ENCODE peak calls at places on chromosomes 2 and 18, in nine cellular contexts. One of them, this sample, is unnamed.

GRCh38 chr2:29462293-29462692 is 347.1 kb downstream of the CLIP4 start:
- DNase-seq in IMR-90: peak; percentile 68
- DNase-seq in SJSA1: peak; percentile 19
- DNase-seq in transverse colon: no peak
- DNase-seq in tibial nerve: no peak
- DNase-seq in left ventricle myocardium inferior: no peak
- DNase-seq in sigmoid colon: no peak
- DNase-seq in heart left ventricle: no peak
- DNase-seq in CD8-positive, alpha-beta memory T cell: no peak
- DNase-seq in this sample: no peak

GRCh38 chr2:108958002-108958401 is 31.0 kb downstream of the EDAR start:
- DNase-seq in IMR-90: no peak
- DNase-seq in SJSA1: no peak
- DNase-seq in transverse colon: peak; percentile 60
- DNase-seq in tibial nerve: no peak
- DNase-seq in left ventricle myocardium inferior: no peak
- DNase-seq in sigmoid colon: no peak
- DNase-seq in heart left ventricle: no peak
- DNase-seq in CD8-positive, alpha-beta memory T cell: no peak
- DNase-seq in this sample: no peak

GRCh38 chr2:211449819-211450218 is 893.4 kb downstream of the CPS1 start:
- DNase-seq in IMR-90: no peak
- DNase-seq in SJSA1: no peak
- DNase-seq in transverse colon: no peak
- DNase-seq in tibial nerve: no peak
- DNase-seq in left ventricle myocardium inferior: no peak
- DNase-seq in sigmoid colon: no peak
- DNase-seq in heart left ventricle: no peak
- DNase-seq in CD8-positive, alpha-beta memory T cell: no peak
- DNase-seq in this sample: no peak

GRCh38 chr2:182291296-182291695 is 135.5 kb downstream of the PDE1A start:
- DNase-seq in IMR-90: peak; percentile 62
- DNase-seq in SJSA1: no peak
- DNase-seq in transverse colon: no peak
- DNase-seq in tibial nerve: no peak
- DNase-seq in left ventricle myocardium inferior: no peak
- DNase-seq in sigmoid colon: no peak
- DNase-seq in heart left ventricle: no peak
- DNase-seq in CD8-positive, alpha-beta memory T cell: no peak
- DNase-seq in this sample: no peak

GRCh38 chr18:9951022-9951859 is 37.4 kb downstream of the VAPA start:
- DNase-seq in IMR-90: peak; percentile 79
- DNase-seq in SJSA1: peak; percentile 50
- DNase-seq in transverse colon: peak; percentile 26
- DNase-seq in tibial nerve: peak; percentile 27
- DNase-seq in left ventricle myocardium inferior: no peak
- DNase-seq in sigmoid colon: no peak
- DNase-seq in heart left ventricle: no peak
- DNase-seq in CD8-positive, alpha-beta memory T cell: no peak
- DNase-seq in this sample: peak; percentile 42

GRCh38 chr2:58156780-58157179 is 84.3 kb downstream of the FANCL start:
- DNase-seq in IMR-90: peak; percentile 53
- DNase-seq in SJSA1: no peak
- DNase-seq in transverse colon: no peak
- DNase-seq in tibial nerve: no peak
- DNase-seq in left ventricle myocardium inferior: no peak
- DNase-seq in sigmoid colon: no peak
- DNase-seq in heart left ventricle: no peak
- DNase-seq in CD8-positive, alpha-beta memory T cell: no peak
- DNase-seq in this sample: no peak

GRCh38 chr2:72980535-72981217 is 63.4 kb downstream of the EMX1 start:
- DNase-seq in IMR-90: peak; percentile 58
- DNase-seq in SJSA1: no peak
- DNase-seq in transverse colon: no peak
- DNase-seq in tibial nerve: no peak
- DNase-seq in left ventricle myocardium inferior: no peak
- DNase-seq in sigmoid colon: no peak
- DNase-seq in heart left ventricle: no peak
- DNase-seq in CD8-positive, alpha-beta memory T cell: no peak
- DNase-seq in this sample: no peak

GRCh38 chr2:152405206-152406118 is 70.5 kb downstream of the FMNL2 start:
- DNase-seq in IMR-90: peak; percentile 42
- DNase-seq in SJSA1: peak; percentile 67
- DNase-seq in transverse colon: no peak
- DNase-seq in tibial nerve: no peak
- DNase-seq in left ventricle myocardium inferior: no peak
- DNase-seq in sigmoid colon: no peak
- DNase-seq in heart left ventricle: no peak
- DNase-seq in CD8-positive, alpha-beta memory T cell: no peak
- DNase-seq in this sample: no peak

GRCh38 chr2:79702934-79703333 is 190.1 kb downstream of the CTNNA2 start:
- DNase-seq in IMR-90: no peak
- DNase-seq in SJSA1: no peak
- DNase-seq in transverse colon: no peak
- DNase-seq in tibial nerve: no peak
- DNase-seq in left ventricle myocardium inferior: no peak
- DNase-seq in sigmoid colon: no peak
- DNase-seq in heart left ventricle: no peak
- DNase-seq in CD8-positive, alpha-beta memory T cell: no peak
- DNase-seq in this sample: no peak

GRCh38 chr2:67994716-67995115 is 68.1 kb downstream of the C1D start:
- DNase-seq in IMR-90: no peak
- DNase-seq in SJSA1: no peak
- DNase-seq in transverse colon: no peak
- DNase-seq in tibial nerve: no peak
- DNase-seq in left ventricle myocardium inferior: no peak
- DNase-seq in sigmoid colon: no peak
- DNase-seq in heart left ventricle: no peak
- DNase-seq in CD8-positive, alpha-beta memory T cell: no peak
- DNase-seq in this sample: no peak
- H3K4me3 ChIP-seq in IMR-90: no peak overlapping the region
- H3K4me3 ChIP-seq in SJSA1: no peak overlapping the region
- H3K4me3 ChIP-seq in transverse colon: no peak overlapping the region
- H3K4me3 ChIP-seq in tibial nerve: no peak overlapping the region
- H3K4me3 ChIP-seq in left ventricle myocardium inferior: no peak overlapping the region
- H3K4me3 ChIP-seq in sigmoid colon: no peak overlapping the region
- H3K4me3 ChIP-seq in heart left ventricle: no peak overlapping the region
- H3K4me3 ChIP-seq in CD8-positive, alpha-beta memory T cell: no peak overlapping the region
- H3K4me3 ChIP-seq in this sample: no peak overlapping the region

GRCh38 chr2:10229462-10230099 is 73.1 kb upstream of the HPCAL1 start:
- DNase-seq in IMR-90: no peak
- DNase-seq in SJSA1: no peak
- DNase-seq in transverse colon: no peak
- DNase-seq in tibial nerve: no peak
- DNase-seq in left ventricle myocardium inferior: no peak
- DNase-seq in sigmoid colon: no peak
- DNase-seq in heart left ventricle: no peak
- DNase-seq in CD8-positive, alpha-beta memory T cell: no peak
- DNase-seq in this sample: no peak
- H3K4me1 ChIP-seq in IMR-90: no peaks in the 10 kb centered on the region
- H3K4me1 ChIP-seq in SJSA1: no peaks in the 10 kb centered on the region
- H3K4me1 ChIP-seq in transverse colon: peaks cover 32% of the 10 kb centered on the region
- H3K4me1 ChIP-seq in tibial nerve: no peaks in the 10 kb centered on the region
- H3K4me1 ChIP-seq in left ventricle myocardium inferior: peaks cover 25% of the 10 kb centered on the region
- H3K4me1 ChIP-seq in sigmoid colon: no peaks in the 10 kb centered on the region
- H3K4me1 ChIP-seq in heart left ventricle: peaks cover 4% of the 10 kb centered on the region
- H3K4me1 ChIP-seq in CD8-positive, alpha-beta memory T cell: no peaks in the 10 kb centered on the region
- H3K4me1 ChIP-seq in this sample: no peaks in the 10 kb centered on the region

DNA sequence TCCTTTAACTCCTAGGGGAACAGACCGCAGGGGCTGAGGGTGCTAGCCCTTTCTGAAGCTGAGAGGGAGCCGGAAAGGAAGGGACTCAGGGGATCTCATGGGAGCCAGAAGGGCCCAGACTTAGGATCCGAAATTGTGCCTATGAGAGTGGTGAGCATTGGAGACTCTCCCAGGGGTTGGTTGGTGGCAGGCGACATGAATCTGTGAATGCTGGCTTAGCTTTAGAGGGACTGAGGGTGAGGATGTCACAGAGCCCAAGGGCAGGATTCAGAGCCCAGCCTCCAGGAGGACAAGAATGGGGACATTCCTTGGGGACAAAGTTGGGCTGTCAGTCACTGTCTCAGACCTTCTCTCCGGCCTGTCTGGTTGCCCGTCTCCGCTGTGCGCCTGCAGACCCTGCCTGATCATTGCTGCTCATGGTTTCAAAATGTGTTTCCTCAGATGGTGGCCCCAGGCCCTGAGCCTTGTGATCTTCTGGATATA is 17.5 kb downstream of the GNLY start:
- DNase-seq in IMR-90: no peak
- DNase-seq in SJSA1: no peak
- DNase-seq in transverse colon: no peak
- DNase-seq in tibial nerve: no peak
- DNase-seq in left ventricle myocardium inferior: no peak
- DNase-seq in sigmoid colon: no peak
- DNase-seq in heart left ventricle: peak; percentile 16
- DNase-seq in CD8-positive, alpha-beta memory T cell: no peak
- DNase-seq in this sample: no peak
- H3K4me3 ChIP-seq in IMR-90: no peak overlapping the region
- H3K4me3 ChIP-seq in SJSA1: no peak overlapping the region
- H3K4me3 ChIP-seq in transverse colon: no peak overlapping the region
- H3K4me3 ChIP-seq in tibial nerve: no peak overlapping the region
- H3K4me3 ChIP-seq in left ventricle myocardium inferior: peak overlapping the region; percentile 45
- H3K4me3 ChIP-seq in sigmoid colon: no peak overlapping the region
- H3K4me3 ChIP-seq in heart left ventricle: no peak overlapping the region
- H3K4me3 ChIP-seq in CD8-positive, alpha-beta memory T cell: no peak overlapping the region
- H3K4me3 ChIP-seq in this sample: no peak overlapping the region

GRCh38 chr2:19139386-19139785 is 219.0 kb downstream of the OSR1 start:
- DNase-seq in IMR-90: no peak
- DNase-seq in SJSA1: no peak
- DNase-seq in transverse colon: no peak
- DNase-seq in tibial nerve: no peak
- DNase-seq in left ventricle myocardium inferior: no peak
- DNase-seq in sigmoid colon: no peak
- DNase-seq in heart left ventricle: no peak
- DNase-seq in CD8-positive, alpha-beta memory T cell: no peak
- DNase-seq in this sample: no peak

GRCh38 chr2:19140463-19141208 is 217.8 kb downstream of the OSR1 start:
- DNase-seq in IMR-90: peak; percentile 95
- DNase-seq in SJSA1: peak; percentile 96
- DNase-seq in transverse colon: no peak
- DNase-seq in tibial nerve: no peak
- DNase-seq in left ventricle myocardium inferior: no peak
- DNase-seq in sigmoid colon: no peak
- DNase-seq in heart left ventricle: no peak
- DNase-seq in CD8-positive, alpha-beta memory T cell: no peak
- DNase-seq in this sample: no peak

GRCh38 chr2:19141234-19142004 is 217.0 kb downstream of the OSR1 start:
- DNase-seq in IMR-90: peak; percentile 37
- DNase-seq in SJSA1: peak; percentile 64
- DNase-seq in transverse colon: no peak
- DNase-seq in tibial nerve: no peak
- DNase-seq in left ventricle myocardium inferior: no peak
- DNase-seq in sigmoid colon: no peak
- DNase-seq in heart left ventricle: no peak
- DNase-seq in CD8-positive, alpha-beta memory T cell: no peak
- DNase-seq in this sample: no peak

GRCh38 chr2:19138264-19138825 is 220.1 kb downstream of the OSR1 start:
- DNase-seq in IMR-90: no peak
- DNase-seq in SJSA1: no peak
- DNase-seq in transverse colon: no peak
- DNase-seq in tibial nerve: no peak
- DNase-seq in left ventricle myocardium inferior: no peak
- DNase-seq in sigmoid colon: no peak
- DNase-seq in heart left ventricle: no peak
- DNase-seq in CD8-positive, alpha-beta memory T cell: no peak
- DNase-seq in this sample: no peak

DNA sequence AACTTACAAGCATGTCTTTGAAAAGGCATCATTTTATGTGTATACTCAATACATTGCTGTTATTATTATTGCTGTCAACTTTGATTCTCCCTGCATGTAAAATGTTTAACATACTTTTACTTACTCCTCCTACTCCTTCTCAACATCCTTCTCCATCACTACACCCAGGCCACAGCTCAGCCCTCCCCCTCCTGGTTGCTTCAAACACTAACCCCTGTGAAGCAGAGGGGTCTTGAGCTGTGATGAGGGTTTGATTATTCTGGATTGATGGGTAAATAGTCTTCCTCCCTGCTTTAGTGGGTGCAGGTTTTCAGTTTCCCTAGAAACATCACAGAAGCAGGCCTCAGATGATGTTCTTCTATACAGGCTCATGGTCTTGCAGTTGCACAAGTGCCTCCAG is 221.0 kb downstream of the OSR1 start:
- DNase-seq in IMR-90: no peak
- DNase-seq in SJSA1: no peak
- DNase-seq in transverse colon: no peak
- DNase-seq in tibial nerve: no peak
- DNase-seq in left ventricle myocardium inferior: no peak
- DNase-seq in sigmoid colon: no peak
- DNase-seq in heart left ventricle: no peak
- DNase-seq in CD8-positive, alpha-beta memory T cell: no peak
- DNase-seq in this sample: no peak
- H3K4me1 ChIP-seq in IMR-90: peaks cover 19% of the 10 kb centered on the region
- H3K4me1 ChIP-seq in SJSA1: peaks cover 28% of the 10 kb centered on the region
- H3K4me1 ChIP-seq in transverse colon: no peaks in the 10 kb centered on the region
- H3K4me1 ChIP-seq in tibial nerve: no peaks in the 10 kb centered on the region
- H3K4me1 ChIP-seq in left ventricle myocardium inferior: no peaks in the 10 kb centered on the region
- H3K4me1 ChIP-seq in sigmoid colon: no peaks in the 10 kb centered on the region
- H3K4me1 ChIP-seq in heart left ventricle: no peaks in the 10 kb centered on the region
- H3K4me1 ChIP-seq in CD8-positive, alpha-beta memory T cell: no peaks in the 10 kb centered on the region
- H3K4me1 ChIP-seq in this sample: no peaks in the 10 kb centered on the region

GRCh38 chr2:8543065-8543411 is 138.8 kb upstream of the ID2 start:
- DNase-seq in IMR-90: no peak
- DNase-seq in SJSA1: no peak
- DNase-seq in transverse colon: no peak
- DNase-seq in tibial nerve: no peak
- DNase-seq in left ventricle myocardium inferior: peak; percentile 15
- DNase-seq in sigmoid colon: no peak
- DNase-seq in heart left ventricle: no peak
- DNase-seq in CD8-positive, alpha-beta memory T cell: no peak
- DNase-seq in this sample: no peak
- H3K4me3 ChIP-seq in IMR-90: no peak overlapping the region
- H3K4me3 ChIP-seq in SJSA1: no peak overlapping the region
- H3K4me3 ChIP-seq in transverse colon: no peak overlapping the region
- H3K4me3 ChIP-seq in tibial nerve: peak overlapping the region; percentile 11
- H3K4me3 ChIP-seq in left ventricle myocardium inferior: no peak overlapping the region
- H3K4me3 ChIP-seq in sigmoid colon: no peak overlapping the region
- H3K4me3 ChIP-seq in heart left ventricle: no peak overlapping the region
- H3K4me3 ChIP-seq in CD8-positive, alpha-beta memory T cell: no peak overlapping the region
- H3K4me3 ChIP-seq in this sample: no peak overlapping the region

DNA sequence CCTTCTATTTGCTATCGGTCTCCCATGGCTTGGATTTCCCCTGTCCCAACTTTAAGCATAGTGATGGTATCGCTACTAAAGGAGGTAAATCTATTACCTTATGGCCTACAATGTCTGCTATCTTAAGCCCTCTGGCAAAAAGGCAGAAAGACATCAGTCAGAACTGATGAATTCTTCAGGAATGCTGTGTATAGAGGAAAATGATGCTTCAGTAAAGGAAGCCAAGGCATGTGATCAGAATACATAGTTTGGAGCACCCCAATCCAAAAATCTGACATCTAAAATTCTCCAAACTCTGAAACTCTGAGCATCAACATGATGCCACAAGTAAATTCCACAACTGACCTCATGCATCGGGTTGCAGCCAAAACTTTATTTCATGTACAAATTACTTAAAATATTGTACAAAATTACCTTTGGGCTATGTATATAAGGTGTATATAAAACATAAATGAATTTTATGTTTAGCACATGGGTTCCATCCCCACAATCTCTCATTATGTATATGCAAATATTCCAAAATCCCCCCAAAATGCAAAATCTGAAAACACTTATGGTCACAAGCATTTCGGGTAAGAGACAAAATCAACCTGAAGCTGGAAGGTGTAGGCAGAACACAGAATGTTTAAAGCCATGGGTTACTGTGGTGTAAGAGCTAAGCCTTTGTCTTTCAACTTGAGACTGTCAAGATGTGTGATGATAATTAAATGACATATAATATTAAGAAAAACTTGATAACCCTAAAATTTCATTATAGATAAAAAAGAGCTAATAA is 66.2 kb downstream of the CUL3 start:
- DNase-seq in IMR-90: peak; percentile 84
- DNase-seq in SJSA1: peak; percentile 28
- DNase-seq in transverse colon: no peak
- DNase-seq in tibial nerve: no peak
- DNase-seq in left ventricle myocardium inferior: no peak
- DNase-seq in sigmoid colon: no peak
- DNase-seq in heart left ventricle: no peak
- DNase-seq in CD8-positive, alpha-beta memory T cell: no peak
- DNase-seq in this sample: no peak
- H3K4me1 ChIP-seq in IMR-90: peaks cover 15% of the 10 kb centered on the region
- H3K4me1 ChIP-seq in SJSA1: peaks cover 51% of the 10 kb centered on the region
- H3K4me1 ChIP-seq in transverse colon: peaks cover 52% of the 10 kb centered on the region
- H3K4me1 ChIP-seq in tibial nerve: peaks cover 28% of the 10 kb centered on the region
- H3K4me1 ChIP-seq in left ventricle myocardium inferior: peaks cover 56% of the 10 kb centered on the region
- H3K4me1 ChIP-seq in sigmoid colon: peaks cover 31% of the 10 kb centered on the region
- H3K4me1 ChIP-seq in heart left ventricle: peaks cover 39% of the 10 kb centered on the region
- H3K4me1 ChIP-seq in CD8-positive, alpha-beta memory T cell: peaks cover 31% of the 10 kb centered on the region
- H3K4me1 ChIP-seq in this sample: no peaks in the 10 kb centered on the region